ENCODE peak calls at places on chromosomes 6 and 20, in four cellular contexts. T is BJ, L is COR-L47, J is neural crest cell. X is an unnamed sample.

GRCh38 chr6:31530659-31531058 is 1.9 kb downstream of the MCCD1 start:
- DNase-seq in T (no peak), L (no peak), J (no peak), X (no peak)

GRCh38 chr20:24948939-24949679 is at the start of gene CST7:
- DNase-seq in T (no peak), L (no peak), J (no peak), X (no peak)

GRCh38 chr6:15380354-15380753 is 134.5 kb downstream of the JARID2 start:
- DNase-seq in T (no peak), L (no peak), J (no peak), X (no peak)

GRCh38 chr6:134063966-134064445 is 11.6 kb upstream of the SLC2A12 start:
- DNase-seq in T (no peak), L (no peak), J (peak), X (peak)

GRCh38 chr20:34983995-34984735 is 28.5 kb downstream of the MYH7B start:
- DNase-seq in T (no peak), L (peak), J (no peak), X (no peak)

GRCh38 chr6:170176621-170177382 is 114.1 kb downstream of the DLL1 start:
- DNase-seq in T (no peak), L (peak), J (no peak), X (no peak)

GRCh38 chr6:31586013-31586412 is at the start of gene LST1:
- DNase-seq in T (no peak), L (no peak), J (no peak), X (no peak)

GRCh38 chr20:31721408-31722332 is 998 bp downstream of the BCL2L1 start:
- DNase-seq in T (no peak), L (peak), J (no peak), X (no peak)

GRCh38 chr20:57220187-57221165 is 46.0 kb downstream of the BMP7 start:
- DNase-seq in T (no peak), L (no peak), J (no peak), X (no peak)

GRCh38 chr6:149567194-149567586 is 1.0 kb downstream of the GINM1 start:
- DNase-seq in T (no peak), L (no peak), J (no peak), X (no peak)

GRCh38 chr6:13698715-13699114 is 12.9 kb downstream of the RANBP9 start:
- DNase-seq in T (no peak), L (no peak), J (no peak), X (no peak)

GRCh38 chr6:54426995-54427394 is 118.8 kb downstream of the TINAG start:
- DNase-seq in T (no peak), L (no peak), J (no peak), X (no peak)

GRCh38 chr20:31698803-31699718 is 23.6 kb downstream of the BCL2L1 start:
- DNase-seq in T (peak), L (peak), J (no peak), X (peak)

GRCh38 chr20:13331536-13331935 is 110.5 kb downstream of the ISM1 start:
- DNase-seq in T (no peak), L (no peak), J (no peak), X (no peak)

GRCh38 chr6:152380351-152380767 is 256.8 kb downstream of the SYNE1 start:
- DNase-seq in T (peak), L (no peak), J (no peak), X (no peak)

GRCh38 chr20:24389686-24390085 is 79.7 kb upstream of the SYNDIG1 start:
- DNase-seq in T (no peak), L (no peak), J (no peak), X (no peak)

GRCh38 chr20:39040116-39040515 is 78.0 kb downstream of the DHX35 start:
- DNase-seq in T (no peak), L (no peak), J (no peak), X (no peak)

GRCh38 chr6:113315879-113316278 is 541.3 kb upstream of the MARCKS start:
- DNase-seq in T (no peak), L (no peak), J (no peak), X (no peak)

GRCh38 chr20:48451401-48451800 is 376.4 kb downstream of the PREX1 start:
- DNase-seq in T (no peak), L (no peak), J (no peak), X (no peak)

GRCh38 chr20:13148402-13148801 is 72.7 kb upstream of the ISM1 start:
- DNase-seq in T (no peak), L (no peak), J (no peak), X (no peak)

GRCh38 chr6:150891886-150892485 is 26.5 kb downstream of the MTHFD1L start:
- DNase-seq in T (peak), L (peak), J (peak), X (peak)

GRCh38 chr6:126127662-126128061 is 141.3 kb downstream of the TRMT11 start:
- DNase-seq in T (no peak), L (no peak), J (no peak), X (no peak)

GRCh38 chr6:158797331-158798202 is 21.6 kb downstream of the EZR start:
- DNase-seq in T (peak), L (no peak), J (no peak), X (no peak)

GRCh38 chr6:27157461-27158315 is 89.8 kb upstream of the PRSS16 start:
- DNase-seq in T (no peak), L (peak), J (no peak), X (no peak)

GRCh38 chr20:38935285-38935684 is 9.1 kb downstream of the FAM83D start:
- DNase-seq in T (no peak), L (no peak), J (no peak), X (no peak)

GRCh38 chr20:13255356-13255755 is 34.3 kb downstream of the ISM1 start:
- DNase-seq in T (no peak), L (no peak), J (no peak), X (no peak)

GRCh38 chr6:149060300-149060984 is 257.1 kb upstream of the TAB2 start:
- DNase-seq in T (no peak), L (no peak), J (no peak), X (no peak)

GRCh38 chr6:132198040-132198439 is 203.2 kb downstream of the MOXD1 start:
- DNase-seq in T (no peak), L (no peak), J (no peak), X (no peak)

GRCh38 chr20:59633646-59634045 is 29.3 kb downstream of the PHACTR3 start:
- DNase-seq in T (no peak), L (no peak), J (no peak), X (no peak)

GRCh38 chr6:165646484-165646883 is 16.6 kb downstream of the PDE10A start:
- DNase-seq in T (no peak), L (no peak), J (no peak), X (no peak)